ENCODE peak calls at places on chromosomes 2 and 18, in four cellular contexts. One of them, this sample, is unnamed.
A peak's percentile ranks its signal among the peaks of the same experiment; 100 is the strongest.

GRCh38 chr18:24763765-24764548 is 303.5 kb downstream of the HRH4 start:
- DNase-seq in GM10248: no peak
- DNase-seq in testis: peak; percentile 83
- DNase-seq in HFFc6: no peak
- DNase-seq in this sample: no peak

GRCh38 chr18:10410472-10411300 is 43.7 kb upstream of the APCDD1 start:
- DNase-seq in GM10248: no peak
- DNase-seq in HFFc6: no peak
- DNase-seq in testis: no peak
- DNase-seq in this sample: no peak

GRCh38 chr18:35933982-35934381 is 38.5 kb upstream of the RMP24 start:
- DNase-seq in testis: no peak
- DNase-seq in HFFc6: no peak
- DNase-seq in GM10248: no peak
- DNase-seq in this sample: no peak

GRCh38 chr2:115782286-115782685 is 1339.8 kb downstream of the DPP10 start:
- DNase-seq in testis: no peak
- DNase-seq in GM10248: no peak
- DNase-seq in HFFc6: no peak
- DNase-seq in this sample: no peak

GRCh38 chr2:28915939-28916338 is 21.5 kb downstream of the WDR43 start:
- DNase-seq in testis: no peak
- DNase-seq in GM10248: no peak
- DNase-seq in HFFc6: no peak
- DNase-seq in this sample: no peak

GRCh38 chr2:30149513-30149912 is 2.7 kb downstream of the YPEL5 start:
- DNase-seq in testis: no peak
- DNase-seq in GM10248: no peak
- DNase-seq in HFFc6: no peak
- DNase-seq in this sample: no peak

GRCh38 chr18:28716321-28716720 is 539.4 kb upstream of the CDH2 start:
- DNase-seq in HFFc6: no peak
- DNase-seq in GM10248: no peak
- DNase-seq in testis: no peak
- DNase-seq in this sample: no peak

GRCh38 chr2:189444322-189444721 is 3.0 kb downstream of the WDR75 start:
- DNase-seq in GM10248: peak; percentile 20
- DNase-seq in HFFc6: no peak
- DNase-seq in testis: no peak
- DNase-seq in this sample: no peak

GRCh38 chr2:21270083-21270491 is 146.3 kb downstream of the TDRD15 start:
- DNase-seq in GM10248: no peak
- DNase-seq in HFFc6: no peak
- DNase-seq in testis: no peak
- DNase-seq in this sample: no peak

GRCh38 chr2:217954469-217954868 is 48.3 kb downstream of the TNS1 start:
- DNase-seq in GM10248: no peak
- DNase-seq in testis: no peak
- DNase-seq in HFFc6: no peak
- DNase-seq in this sample: no peak

GRCh38 chr2:47784349-47784851 is 1.5 kb downstream of the MSH6 start:
- DNase-seq in HFFc6: no peak
- DNase-seq in GM10248: no peak
- DNase-seq in testis: peak; percentile 39
- DNase-seq in this sample: no peak

GRCh38 chr18:63707816-63708215 is 5.1 kb downstream of the SERPINB11 start:
- DNase-seq in HFFc6: peak; percentile 53
- DNase-seq in GM10248: no peak
- DNase-seq in testis: no peak
- DNase-seq in this sample: no peak

This sample was measured in HTR-8/SVneo.